ENCODE peak calls at places on chromosomes 16 and 17, in four cellular contexts. H is transverse colon, D is GM12891, A is NCI-H510A. M is an unnamed sample.
A peak's percentile ranks its signal among the peaks of the same experiment; 100 is the strongest.

GRCh38 chr16:29915590-29916247 is 10.3 kb downstream of the KCTD13 start:
- DNase-seq in H (no peak), D (no peak), A (no peak), M (no peak)

GRCh38 chr17:41792835-41793748 is 6.6 kb upstream of the JUP start:
- DNase-seq in D (no peak), H (peak; percentile 81), A (peak; percentile 67), M (peak; percentile 56)

GRCh38 chr16:58152246-58152868 is 23.2 kb upstream of the CFAP20 start:
- DNase-seq in H (no peak), A (no peak), D (no peak), M (no peak)

GRCh38 chr17:62648954-62649294 is 21.5 kb downstream of the MRC2 start:
- DNase-seq in D (no peak), H (no peak), A (no peak), M (no peak)

GRCh38 chr16:67546761-67547422 is 15.4 kb upstream of the CTCF start:
- DNase-seq in H (peak; percentile 90), A (no peak), D (peak; percentile 77), M (peak; percentile 77)

GRCh38 chr17:43723697-43724359 is 34.8 kb downstream of the SOST start:
- DNase-seq in H (no peak), A (no peak), D (no peak), M (peak; percentile 48)

GRCh38 chr16:81554993-81555392 is 110.4 kb downstream of the CMIP start:
- DNase-seq in A (no peak), H (no peak), D (no peak), M (no peak)

GRCh38 chr17:76578376-76578775 is 7.3 kb downstream of the ST6GALNAC2 start:
- DNase-seq in H (no peak), D (no peak), A (no peak), M (peak; percentile 75)

GRCh38 chr17:2406903-2407790 is 6.3 kb upstream of the MNT start:
- DNase-seq in D (no peak), A (no peak), H (peak; percentile 91), M (peak; percentile 67)

M was measured in RWPE1.